ENCODE peak calls at places on chromosomes 6 and 20, in eight cellular contexts. B is A549, W is heart left ventricle, C is uterus, U is prostate gland, X is ovary, O is stomach, N is breast epithelium. Q is an unnamed sample. For H3K4me1, the result is how much of the 10 kb centered on the place peaks cover.

GRCh38 chr6:167565884-167566491 is 241.1 kb downstream of the TTLL2 start:
- DNase-seq in B (no peak), W (no peak), C (no peak), U (no peak), X (no peak), O (no peak), N (peak), Q (peak)

GRCh38 chr6:156779206-156780116 is 2.3 kb downstream of the ARID1B start:
- DNase-seq in B (no peak), W (peak), C (peak), U (peak), X (peak), O (peak), N (no peak), Q (peak)

GRCh38 chr6:15268130-15268908 is 22.4 kb downstream of the JARID2 start:
- DNase-seq in B (no peak), W (no peak), C (no peak), U (no peak), X (no peak), O (no peak), N (no peak), Q (no peak)

GRCh38 chr20:41029150-41029872 is 689 bp downstream of the TOP1 start:
- DNase-seq in B (peak), W (peak), C (peak), U (no peak), X (peak), O (no peak), N (no peak), Q (no peak)

GRCh38 chr20:10676518-10676917 is 2.7 kb upstream of the JAG1 start:
- DNase-seq in B (no peak), W (no peak), C (no peak), U (no peak), X (no peak), O (no peak), N (no peak), Q (no peak)

GRCh38 chr6:20302702-20303251 is 90.5 kb upstream of the MBOAT1 start:
- DNase-seq in B (no peak), W (no peak), C (no peak), U (no peak), X (no peak), O (no peak), N (no peak), Q (no peak)

GRCh38 chr6:30129818-30130679 is 5.9 kb upstream of the TRIM40 start:
- DNase-seq in B (no peak), W (no peak), C (no peak), U (no peak), X (no peak), O (no peak), N (no peak), Q (no peak)

GRCh38 chr20:32845786-32846185 is 12.9 kb upstream of the EFCAB8 start:
- DNase-seq in B (no peak), W (no peak), C (no peak), U (no peak), X (no peak), O (no peak), N (no peak), Q (no peak)

GRCh38 chr6:89985744-89986493 is 91.7 kb downstream of the GJA10 start:
- DNase-seq in B (no peak), W (peak), C (no peak), U (no peak), X (no peak), O (no peak), N (no peak), Q (no peak)

GRCh38 chr6:124223596-124223995 is 419.9 kb downstream of the NKAIN2 start:
- DNase-seq in B (no peak), W (no peak), C (no peak), U (no peak), X (no peak), O (no peak), N (no peak), Q (no peak)

GRCh38 chr20:22560817-22561216 is 23.6 kb downstream of the FOXA2 start:
- DNase-seq in B (no peak), W (no peak), C (no peak), U (no peak), X (no peak), O (no peak), N (no peak), Q (no peak)

GRCh38 chr20:32674362-32674789 is 635 bp upstream of the C20orf203 start:
- DNase-seq in B (peak), W (no peak), C (no peak), U (peak), X (no peak), O (peak), N (peak), Q (peak)

GRCh38 chr20:50366270-50367103 is 143.7 kb upstream of the PTPN1 start:
- DNase-seq in B (no peak), W (no peak), C (no peak), U (peak), X (peak), O (peak), N (peak), Q (peak)

GRCh38 chr20:41234546-41234945 is 83.0 kb downstream of the ZHX3 start:
- DNase-seq in B (no peak), W (no peak), C (no peak), U (no peak), X (no peak), O (no peak), N (no peak), Q (no peak)

GRCh38 chr6:44003345-44004061 is 123.7 kb downstream of the MRPL14 start:
- DNase-seq in B (no peak), W (peak), C (no peak), U (no peak), X (no peak), O (no peak), N (no peak), Q (peak)

GRCh38 chr20:3166913-3167342 is 6.4 kb downstream of the LZTS3 start:
- DNase-seq in B (no peak), W (no peak), C (no peak), U (no peak), X (no peak), O (no peak), N (no peak), Q (no peak)

GRCh38 chr20:25336561-25337422 is 53.8 kb downstream of the ABHD12 start:
- DNase-seq in B (peak), W (no peak), C (no peak), U (peak), X (no peak), O (no peak), N (no peak), Q (peak)

GRCh38 chr6:107629545-107630147 is 139.7 kb downstream of the SOBP start:
- DNase-seq in B (no peak), W (no peak), C (no peak), U (no peak), X (no peak), O (no peak), N (no peak), Q (no peak)

GRCh38 chr6:45422541-45423110 is 44.9 kb upstream of the SUPT3H start:
- DNase-seq in B (no peak), W (peak), C (peak), U (peak), X (peak), O (peak), N (no peak), Q (peak)

GRCh38 chr20:5848711-5849505 is 98.7 kb downstream of the SHLD1 start:
- DNase-seq in B (no peak), W (no peak), C (no peak), U (no peak), X (no peak), O (no peak), N (no peak), Q (no peak)

GRCh38 chr20:53855733-53856132 is 214.7 kb downstream of the BCAS1 start:
- DNase-seq in B (no peak), W (no peak), C (no peak), U (no peak), X (no peak), O (no peak), N (no peak), Q (no peak)

GRCh38 chr6:40809627-40810026 is 222.5 kb upstream of the LRFN2 start:
- DNase-seq in B (no peak), W (no peak), C (no peak), U (no peak), X (no peak), O (no peak), N (no peak), Q (no peak)

GRCh38 chr20:24634855-24635254 is 165.4 kb downstream of the SYNDIG1 start:
- DNase-seq in B (peak), W (no peak), C (no peak), U (no peak), X (no peak), O (no peak), N (no peak), Q (no peak)

GRCh38 chr6:1461736-1462135 is 72.4 kb downstream of the FOXF2 start:
- DNase-seq in B (no peak), W (no peak), C (no peak), U (no peak), X (no peak), O (no peak), N (no peak), Q (no peak)

GRCh38 chr6:139373154-139373927 is 1.1 kb downstream of the CITED2 start:
- DNase-seq in B (peak), W (peak), C (peak), U (peak), X (peak), O (peak), N (peak), Q (peak)

GRCh38 chr6:33656844-33657243 is 35.7 kb downstream of the ITPR3 start:
- DNase-seq in B (no peak), W (no peak), C (no peak), U (no peak), X (no peak), O (no peak), N (no peak), Q (no peak)

GRCh38 chr6:31400467-31401289 is 2.7 kb upstream of the MICA start:
- DNase-seq in B (no peak), W (peak), C (peak), U (peak), X (peak), O (peak), N (peak), Q (peak)

GRCh38 chr20:40766081-40766480 is 77.0 kb upstream of the MAFB start:
- DNase-seq in B (no peak), W (no peak), C (no peak), U (no peak), X (no peak), O (no peak), N (no peak), Q (no peak)

GRCh38 chr6:2839195-2839981 is 2.3 kb downstream of the SERPINB1 start:
- DNase-seq in B (peak), W (peak), C (no peak), U (no peak), X (no peak), O (peak), N (no peak), Q (peak)

GRCh38 chr6:140546640-140547039 is 1172.2 kb upstream of the CITED2 start:
- DNase-seq in B (no peak), W (no peak), C (no peak), U (no peak), X (no peak), O (no peak), N (no peak), Q (no peak)

GRCh38 chr6:94196891-94197290 is 777.5 kb upstream of the EPHA7 start:
- DNase-seq in B (no peak), W (no peak), C (no peak), U (no peak), X (no peak), O (no peak), N (no peak), Q (no peak)

GRCh38 chr6:115983998-115984397 is 76.7 kb downstream of the FRK start:
- DNase-seq in B (no peak), W (no peak), C (no peak), U (no peak), X (no peak), O (no peak), N (no peak), Q (no peak)

GRCh38 chr6:104477569-104477968 is 382.1 kb downstream of the HACE1 start:
- DNase-seq in B (no peak), W (no peak), C (no peak), U (no peak), X (no peak), O (no peak), N (no peak), Q (no peak)

GRCh38 chr6:144797881-144798589 is 512.9 kb downstream of the UTRN start:
- DNase-seq in B (peak), W (no peak), C (no peak), U (no peak), X (no peak), O (no peak), N (no peak), Q (no peak)

GRCh38 chr20:4369798-4370124 is 351.9 kb upstream of the PRND start:
- DNase-seq in B (no peak), W (no peak), C (no peak), U (no peak), X (no peak), O (no peak), N (no peak), Q (no peak)

GRCh38 chr6:155183095-155183494 is 80.7 kb upstream of the CLDN20 start:
- DNase-seq in B (no peak), W (no peak), C (no peak), U (no peak), X (no peak), O (no peak), N (no peak), Q (no peak)

GRCh38 chr6:105740946-105741605 is 338.2 kb upstream of the PREP start:
- DNase-seq in B (no peak), W (no peak), C (no peak), U (no peak), X (peak), O (no peak), N (no peak), Q (no peak)

GRCh38 chr6:148835920-148836441 is 89.2 kb downstream of the UST start:
- DNase-seq in B (no peak), W (no peak), C (no peak), U (no peak), X (no peak), O (no peak), N (no peak), Q (no peak)

GRCh38 chr6:4581468-4582420 is 194.5 kb upstream of the CDYL start:
- DNase-seq in B (no peak), W (no peak), C (no peak), U (no peak), X (no peak), O (no peak), N (no peak), Q (no peak)
- H3K4me3 ChIP-seq in B (no peak), W (no peak), C (no peak), U (no peak), X (no peak), O (no peak), N (no peak), Q (no peak)

GRCh38 chr6:27139753-27140522 is 107.6 kb upstream of the PRSS16 start:
- DNase-seq in B (no peak), W (no peak), C (no peak), U (no peak), X (no peak), O (no peak), N (no peak), Q (no peak)

GRCh38 chr6:27141013-27141412 is 106.5 kb upstream of the PRSS16 start:
- DNase-seq in B (no peak), W (no peak), C (no peak), U (no peak), X (no peak), O (no peak), N (no peak), Q (no peak)

GRCh38 chr6:27136978-27137814 is 110.3 kb upstream of the PRSS16 start:
- DNase-seq in B (no peak), W (no peak), C (no peak), U (no peak), X (no peak), O (no peak), N (no peak), Q (no peak)

GRCh38 chr6:27138398-27138797 is 109.1 kb upstream of the PRSS16 start:
- DNase-seq in B (no peak), W (no peak), C (no peak), U (no peak), X (no peak), O (no peak), N (no peak), Q (no peak)

GRCh38 chr6:27138837-27139752 is 108.4 kb upstream of the PRSS16 start:
- DNase-seq in B (no peak), W (peak), C (peak), U (no peak), X (peak), O (peak), N (no peak), Q (peak)
- TF ChIP-seq POLR2A in B (peak), W (peak), C (no peak), U (no peak), X (no peak), O (no peak), N (no peak), Q (no peak)

GRCh38 chr6:56838965-56839364 is 115.9 kb upstream of the BEND6 start:
- DNase-seq in B (no peak), W (no peak), C (no peak), U (no peak), X (no peak), O (no peak), N (no peak), Q (no peak)

GRCh38 chr6:56839533-56840183 is 115.2 kb upstream of the BEND6 start:
- DNase-seq in B (no peak), W (no peak), C (no peak), U (no peak), X (no peak), O (no peak), N (no peak), Q (no peak)

GRCh38 chr6:56838016-56838555 is 116.8 kb upstream of the BEND6 start:
- DNase-seq in B (no peak), W (no peak), C (no peak), U (no peak), X (no peak), O (no peak), N (no peak), Q (no peak)

GRCh38 chr6:56835612-56836011 is 119.3 kb upstream of the BEND6 start:
- DNase-seq in B (no peak), W (no peak), C (no peak), U (no peak), X (no peak), O (no peak), N (no peak), Q (no peak)

DNA sequence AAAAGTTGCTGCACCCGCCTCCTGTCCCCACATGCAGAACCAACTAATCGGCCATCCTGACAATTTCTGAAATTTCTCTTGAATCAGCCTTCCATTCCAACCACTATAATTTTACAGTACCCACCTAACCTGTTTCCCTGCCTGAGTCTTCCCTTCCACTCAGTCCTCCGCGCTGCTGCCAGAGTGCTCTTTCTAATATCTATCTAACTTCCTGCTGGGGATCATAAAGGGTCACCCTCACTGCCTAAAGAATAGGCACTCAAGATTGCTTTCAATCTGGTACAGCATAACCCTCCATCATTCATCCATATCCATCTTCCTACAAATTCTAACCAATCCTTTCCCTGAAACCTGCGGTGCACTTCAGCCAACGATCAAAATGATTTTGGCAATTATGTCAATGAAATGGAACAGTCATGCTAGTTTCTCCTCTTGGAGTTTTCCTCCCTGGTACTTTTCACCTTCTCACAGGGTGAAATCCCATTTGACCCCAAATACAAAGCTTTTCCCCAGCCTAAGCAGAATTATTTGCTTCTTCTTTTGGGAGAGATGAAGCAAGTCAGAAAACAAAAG is 117.5 kb upstream of the BEND6 start:
- DNase-seq in B (no peak), W (no peak), C (no peak), U (no peak), X (no peak), O (no peak), N (no peak), Q (no peak)
- H3K4me1 ChIP-seq in B (under half), W (half or more), C (under half), U (under half), X (under half), O (under half), N (under half), Q (under half)

DNA sequence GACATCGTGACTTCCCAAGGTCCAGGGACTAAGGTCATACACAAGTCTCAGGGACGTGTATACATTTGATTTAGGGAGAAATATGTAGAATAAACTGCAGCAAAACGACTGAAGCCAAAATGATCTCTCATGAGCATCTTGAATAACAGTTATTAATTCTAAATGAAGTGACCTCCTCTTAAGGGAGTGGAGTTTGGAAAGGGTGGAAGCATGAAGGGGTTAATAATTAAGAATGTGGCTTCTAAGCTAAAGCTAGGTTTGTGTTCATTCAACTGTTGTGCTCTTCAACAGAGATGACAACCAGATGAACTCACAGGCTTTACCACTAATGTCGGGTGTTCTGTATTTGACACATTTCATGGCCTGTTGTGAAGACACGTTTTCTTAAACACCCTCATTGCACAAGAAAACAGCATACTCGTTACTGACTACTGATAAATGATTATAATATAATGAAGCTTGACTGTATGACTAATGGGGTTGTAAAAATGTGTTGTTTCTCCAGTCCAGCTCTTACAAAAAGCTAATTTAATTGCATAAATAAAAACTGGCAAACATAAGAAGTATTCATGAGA is 1.5 kb downstream of the PPP1R14C start:
- DNase-seq in B (no peak), W (no peak), C (no peak), U (no peak), X (no peak), O (no peak), N (no peak), Q (no peak)
- H3K4me3 ChIP-seq in B (no peak), W (peak), C (no peak), U (no peak), X (no peak), O (no peak), N (peak), Q (no peak)

GRCh38 chr6:7887278-7887991 is 23.2 kb downstream of the TXNDC5 start:
- DNase-seq in B (no peak), W (no peak), C (no peak), U (no peak), X (no peak), O (no peak), N (no peak), Q (no peak)

GRCh38 chr6:7883381-7883780 is 27.2 kb downstream of the TXNDC5 start:
- DNase-seq in B (no peak), W (no peak), C (no peak), U (no peak), X (no peak), O (no peak), N (no peak), Q (no peak)

GRCh38 chr6:7888587-7889357 is 21.8 kb downstream of the TXNDC5 start:
- DNase-seq in B (no peak), W (no peak), C (no peak), U (no peak), X (no peak), O (no peak), N (no peak), Q (no peak)

GRCh38 chr6:7882505-7883257 is 27.9 kb downstream of the TXNDC5 start:
- DNase-seq in B (no peak), W (no peak), C (no peak), U (no peak), X (no peak), O (no peak), N (no peak), Q (no peak)

GRCh38 chr6:7886132-7886531 is 24.5 kb downstream of the TXNDC5 start:
- DNase-seq in B (no peak), W (no peak), C (no peak), U (no peak), X (no peak), O (no peak), N (no peak), Q (no peak)
- TF ChIP-seq POLR2A in B (no peak), W (no peak), C (no peak), U (no peak), X (no peak), O (no peak), N (no peak), Q (no peak)

GRCh38 chr6:152300517-152300916 is 336.6 kb downstream of the SYNE1 start:
- DNase-seq in B (no peak), W (no peak), C (no peak), U (no peak), X (no peak), O (no peak), N (no peak), Q (no peak)
- H3K4me1 ChIP-seq in B (under half), W (under half), C (under half), U (under half), X (under half), O (under half), N (under half), Q (under half)